ENCODE peak calls at places on chromosome 14, in seven cellular contexts. K, Y, T, H, S, C and L are unnamed samples.

GRCh38 chr14:41859336-41859735 is 252.7 kb downstream of the LRFN5 start:
- DNase-seq in K (peak; percentile 42), Y (no peak), T (no peak), H (no peak), S (no peak), C (no peak), L (no peak)

GRCh38 chr14:34997762-34998161 is 15.0 kb downstream of the SRP54 start:
- DNase-seq in K (peak; percentile 18), Y (no peak), T (no peak), H (peak; percentile 42), S (no peak), C (no peak), L (no peak)

GRCh38 chr14:42541535-42542001 is 934.9 kb downstream of the LRFN5 start:
- DNase-seq in K (peak; percentile 69), Y (no peak), T (no peak), H (no peak), S (peak; percentile 65), C (no peak), L (no peak)

GRCh38 chr14:58712357-58712756 is 74.6 kb downstream of the DACT1 start:
- DNase-seq in K (no peak), Y (no peak), T (no peak), H (no peak), S (peak; percentile 4), C (no peak), L (no peak)

GRCh38 chr14:39395555-39396254 is 36.5 kb downstream of the FBXO33 start:
- DNase-seq in K (no peak), Y (no peak), T (no peak), H (no peak), S (peak; percentile 58), C (no peak), L (no peak)

GRCh38 chr14:52797653-52798052 is 6.2 kb upstream of the GNPNAT1 start:
- DNase-seq in K (no peak), Y (no peak), T (no peak), H (no peak), S (no peak), C (no peak), L (peak; percentile 17)

GRCh38 chr14:54354968-54355641 is 41.7 kb upstream of the CDKN3 start:
- DNase-seq in K (no peak), Y (no peak), T (no peak), H (no peak), S (no peak), C (no peak), L (no peak)

GRCh38 chr14:105944632-105945610 is 418.5 kb downstream of the TMEM121 start:
- DNase-seq in K (no peak), Y (peak; percentile 87), T (no peak), H (peak; percentile 66), S (peak; percentile 34), C (peak; percentile 61), L (peak; percentile 1)

GRCh38 chr14:53011053-53011462 is 60.2 kb upstream of the FERMT2 start:
- DNase-seq in K (peak; percentile 99), Y (peak; percentile 23), T (peak; percentile 83), H (no peak), S (peak; percentile 94), C (no peak), L (peak; percentile 79)

GRCh38 chr14:44782775-44783238 is 178.9 kb downstream of the KLHL28 start:
- DNase-seq in K (peak; percentile 20), Y (no peak), T (no peak), H (no peak), S (peak; percentile 20), C (no peak), L (no peak)

GRCh38 chr14:60249321-60250251 is 565 bp downstream of the PPM1A start:
- DNase-seq in K (peak; percentile 64), Y (peak; percentile 83), T (peak; percentile 49), H (peak; percentile 54), S (peak; percentile 70), C (peak; percentile 65), L (peak; percentile 87)

GRCh38 chr14:21711360-21711961 is 37.8 kb upstream of the OR4E1 start:
- DNase-seq in K (peak; percentile 6), Y (peak; percentile 53), T (no peak), H (peak; percentile 28), S (peak; percentile 66), C (no peak), L (peak; percentile 68)